ENCODE peak calls at places on chromosomes 3 and 15, in six cellular contexts. O is GM23338, T is suprapubic skin, S is transverse colon, U is HCT116, W is K562. X is an unnamed sample.
A peak's percentile ranks its signal among the peaks of the same experiment; 100 is the strongest.

GRCh38 chr3:152270145-152270870 is 1.6 kb downstream of the MBNL1 start:
- DNase-seq in O (no peak), T (no peak), S (no peak), U (no peak), W (peak; percentile 69), X (no peak)

GRCh38 chr15:90571063-90571541 is 41.4 kb downstream of the CRTC3 start:
- DNase-seq in O (no peak), T (peak; percentile 82), S (peak; percentile 74), U (peak; percentile 43), W (peak; percentile 84), X (peak; percentile 60)

GRCh38 chr3:5194341-5194740 is 6.8 kb downstream of the EDEM1 start:
- DNase-seq in O (no peak), T (no peak), S (no peak), U (no peak), W (no peak), X (no peak)

GRCh38 chr3:179074656-179075055 is 3.0 kb upstream of the ZMAT3 start:
- DNase-seq in O (no peak), T (no peak), S (no peak), U (no peak), W (peak; percentile 16), X (no peak)

GRCh38 chr3:188123170-188123920 is 30.6 kb upstream of the LPP start:
- DNase-seq in O (no peak), T (no peak), S (no peak), U (no peak), W (no peak), X (no peak)

GRCh38 chr3:124770341-124771082 is 40.3 kb downstream of the UMPS start:
- DNase-seq in O (no peak), T (no peak), S (no peak), U (no peak), W (peak; percentile 16), X (no peak)

GRCh38 chr3:77039606-77040553 is at the start of gene ROBO2:
- DNase-seq in O (peak; percentile 84), T (peak; percentile 66), S (peak; percentile 10), U (no peak), W (peak; percentile 63), X (no peak)

GRCh38 chr3:113947372-113948014 is at the start of gene ZDHHC23:
- DNase-seq in O (peak; percentile 76), T (peak; percentile 71), S (peak; percentile 91), U (peak; percentile 43), W (peak; percentile 31), X (peak; percentile 30)

GRCh38 chr3:88141458-88142083 is 8.2 kb upstream of the C3orf38 start:
- DNase-seq in O (no peak), T (no peak), S (no peak), U (no peak), W (no peak), X (no peak)

GRCh38 chr3:39166932-39167532 is 13.6 kb upstream of the CSRNP1 start:
- DNase-seq in O (no peak), T (peak; percentile 81), S (no peak), U (no peak), W (no peak), X (no peak)

GRCh38 chr3:29447946-29448632 is 167.2 kb downstream of the RBMS3 start:
- DNase-seq in O (no peak), T (no peak), S (no peak), U (no peak), W (no peak), X (no peak)

DNA sequence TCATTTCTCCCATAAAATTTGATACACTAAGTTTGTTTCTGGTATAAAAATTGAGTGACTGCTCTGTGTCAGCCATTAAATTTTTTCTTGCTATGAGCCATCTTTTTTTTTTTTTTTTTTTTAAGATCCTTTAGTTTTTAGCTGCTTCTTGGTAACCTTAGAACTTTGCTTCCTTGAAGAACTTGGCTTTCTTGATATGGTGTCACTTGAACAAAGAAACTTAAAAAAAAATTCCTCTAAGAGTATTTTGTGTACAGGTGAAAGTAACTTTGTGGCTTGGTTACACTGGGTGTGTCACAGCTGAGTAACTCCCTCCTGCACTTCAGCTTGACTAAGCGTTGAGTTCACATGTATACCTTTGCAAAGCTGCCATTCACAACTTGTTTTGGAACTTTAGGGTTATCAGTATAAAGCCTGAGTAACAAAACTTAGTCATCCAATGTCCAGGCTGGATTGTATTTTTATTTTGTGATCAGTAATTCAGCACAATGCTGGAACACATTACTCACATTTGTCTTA is 6.5 kb downstream of the CHD2 start:
- DNase-seq in O (no peak), T (no peak), S (no peak), U (peak; percentile 73), W (peak; percentile 77), X (no peak)
- TF ChIP-seq POLR2AphosphoS5 in O (no peak), T (no peak), S (peak; percentile 10), U (no peak), W (no peak), X (peak; percentile 38)

DNA sequence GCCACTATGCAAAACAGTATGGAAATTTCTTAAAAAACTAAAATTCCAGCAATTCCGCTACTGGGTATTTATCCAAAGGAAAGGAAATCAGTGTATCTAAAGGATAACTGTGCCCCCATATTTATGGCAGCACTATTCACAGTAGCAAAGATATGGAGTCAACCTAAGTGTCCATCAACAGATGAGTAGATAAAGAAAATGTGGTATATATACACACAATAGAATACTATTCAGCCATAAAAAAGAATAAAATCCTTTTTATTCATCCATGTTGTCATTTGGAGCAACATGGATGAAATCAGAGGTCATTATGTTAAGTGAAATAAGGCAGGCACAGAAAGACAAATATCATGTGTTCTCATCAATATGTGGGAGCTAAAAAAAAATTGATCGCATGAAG is 132.2 kb downstream of the RPL22L1 start:
- DNase-seq in O (no peak), T (no peak), S (no peak), U (no peak), W (no peak), X (no peak)
- H3K4me3 ChIP-seq in O (no peak overlapping the region), T (no peak overlapping the region), S (no peak overlapping the region), U (no peak overlapping the region), W (no peak overlapping the region), X (no peak overlapping the region)

GRCh38 chr15:57697588-57697987 is 8.9 kb upstream of the POLR2M start:
- DNase-seq in O (no peak), T (no peak), S (no peak), U (no peak), W (no peak), X (no peak)
- H3K27ac ChIP-seq in O (no peak overlapping the region), T (no peak overlapping the region), S (no peak overlapping the region), U (no peak overlapping the region), W (no peak overlapping the region), X (no peak overlapping the region)

GRCh38 chr3:59321881-59322540 is 272.2 kb upstream of the CFAP20DC start:
- DNase-seq in O (no peak), T (no peak), S (no peak), U (no peak), W (no peak), X (no peak)

GRCh38 chr3:59317386-59317785 is 267.6 kb upstream of the CFAP20DC start:
- DNase-seq in O (no peak), T (no peak), S (no peak), U (no peak), W (no peak), X (no peak)

GRCh38 chr3:59318881-59319280 is 269.1 kb upstream of the CFAP20DC start:
- DNase-seq in O (no peak), T (no peak), S (no peak), U (no peak), W (no peak), X (no peak)

GRCh38 chr3:59320080-59320479 is 270.3 kb upstream of the CFAP20DC start:
- DNase-seq in O (no peak), T (no peak), S (no peak), U (no peak), W (no peak), X (no peak)
- TF ChIP-seq POLR2AphosphoS5 in O (no peak), T (no peak), S (no peak), U (no peak), W (no peak), X (no peak)

DNA sequence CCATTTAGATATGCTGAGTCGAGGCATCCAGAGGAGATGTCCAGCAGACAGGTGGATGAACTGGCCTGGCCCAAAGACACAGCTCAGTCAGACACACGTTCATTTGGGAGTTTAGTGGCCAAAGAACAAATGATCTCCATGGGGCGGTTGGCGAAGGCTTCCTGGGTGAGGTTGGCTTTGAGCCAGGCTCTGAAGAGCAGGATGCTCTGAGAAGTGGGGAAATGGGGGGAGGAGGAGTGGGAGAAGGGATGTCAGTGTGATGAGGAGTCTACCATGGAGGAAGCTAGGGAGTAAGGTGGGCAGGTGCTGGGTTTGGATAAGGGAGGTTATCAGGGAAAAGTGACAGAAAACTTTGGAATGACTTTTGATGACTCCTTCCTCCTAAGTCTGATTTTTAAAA is 47.5 kb upstream of the VILL start:
- DNase-seq in O (no peak), T (no peak), S (no peak), U (no peak), W (no peak), X (no peak)
- H3K4me3 ChIP-seq in O (no peak overlapping the region), T (no peak overlapping the region), S (no peak overlapping the region), U (no peak overlapping the region), W (no peak overlapping the region), X (no peak overlapping the region)